ENCODE peak calls at places on chromosomes 13 and 19, in nine cellular contexts. One of them, this sample, is unnamed.

GRCh38 chr19:39389621-39390414 is 1.1 kb downstream of the PAF1 start:
- DNase-seq in left lung: no peak
- DNase-seq in endothelial cell: no peak
- DNase-seq in fibroblast of lung: no peak
- DNase-seq in NCI-H187 treated with DMSO at 0.1 percent for 48 hours: no peak
- DNase-seq in iris pigment epithelial cell: no peak
- DNase-seq in breast epithelium: no peak
- DNase-seq in left colon: no peak
- DNase-seq in RWPE1: no peak
- DNase-seq in this sample: no peak

GRCh38 chr13:92345627-92346026 is 881.0 kb upstream of the GPC6 start:
- DNase-seq in breast epithelium: no peak
- DNase-seq in NCI-H187 treated with DMSO at 0.1 percent for 48 hours: no peak
- DNase-seq in fibroblast of lung: no peak
- DNase-seq in RWPE1: no peak
- DNase-seq in endothelial cell: no peak
- DNase-seq in left colon: no peak
- DNase-seq in iris pigment epithelial cell: no peak
- DNase-seq in left lung: no peak
- DNase-seq in this sample: no peak

GRCh38 chr13:40368123-40368891 is 298.1 kb downstream of the FOXO1 start:
- DNase-seq in endothelial cell: no peak
- DNase-seq in NCI-H187 treated with DMSO at 0.1 percent for 48 hours: no peak
- DNase-seq in left colon: no peak
- DNase-seq in breast epithelium: no peak
- DNase-seq in fibroblast of lung: no peak
- DNase-seq in left lung: no peak
- DNase-seq in RWPE1: no peak
- DNase-seq in iris pigment epithelial cell: peak
- DNase-seq in this sample: no peak

GRCh38 chr19:12828494-12828893 is 5.9 kb downstream of the RTBDN start:
- DNase-seq in fibroblast of lung: no peak
- DNase-seq in RWPE1: no peak
- DNase-seq in NCI-H187 treated with DMSO at 0.1 percent for 48 hours: no peak
- DNase-seq in left lung: no peak
- DNase-seq in left colon: peak
- DNase-seq in endothelial cell: peak
- DNase-seq in breast epithelium: no peak
- DNase-seq in iris pigment epithelial cell: no peak
- DNase-seq in this sample: peak

GRCh38 chr13:106540613-106541012 is 5.2 kb upstream of the EFNB2 start:
- DNase-seq in RWPE1: no peak
- DNase-seq in left colon: no peak
- DNase-seq in NCI-H187 treated with DMSO at 0.1 percent for 48 hours: no peak
- DNase-seq in endothelial cell: no peak
- DNase-seq in left lung: no peak
- DNase-seq in fibroblast of lung: no peak
- DNase-seq in breast epithelium: no peak
- DNase-seq in iris pigment epithelial cell: no peak
- DNase-seq in this sample: no peak

GRCh38 chr13:113828282-113828825 is 35.5 kb downstream of the GAS6 start:
- DNase-seq in NCI-H187 treated with DMSO at 0.1 percent for 48 hours: no peak
- DNase-seq in left lung: no peak
- DNase-seq in RWPE1: no peak
- DNase-seq in breast epithelium: no peak
- DNase-seq in fibroblast of lung: no peak
- DNase-seq in endothelial cell: no peak
- DNase-seq in left colon: no peak
- DNase-seq in iris pigment epithelial cell: no peak
- DNase-seq in this sample: no peak

GRCh38 chr13:99376132-99376531 is 68.9 kb upstream of the GPR183 start:
- DNase-seq in breast epithelium: no peak
- DNase-seq in left colon: no peak
- DNase-seq in RWPE1: no peak
- DNase-seq in NCI-H187 treated with DMSO at 0.1 percent for 48 hours: no peak
- DNase-seq in left lung: no peak
- DNase-seq in iris pigment epithelial cell: no peak
- DNase-seq in endothelial cell: no peak
- DNase-seq in fibroblast of lung: no peak
- DNase-seq in this sample: no peak

GRCh38 chr19:52566588-52566987 is 3.5 kb upstream of the ZNF701 start:
- DNase-seq in left lung: no peak
- DNase-seq in NCI-H187 treated with DMSO at 0.1 percent for 48 hours: no peak
- DNase-seq in fibroblast of lung: peak
- DNase-seq in RWPE1: peak
- DNase-seq in iris pigment epithelial cell: peak
- DNase-seq in endothelial cell: no peak
- DNase-seq in left colon: no peak
- DNase-seq in breast epithelium: no peak
- DNase-seq in this sample: no peak

GRCh38 chr13:109336730-109337129 is 449.7 kb downstream of the IRS2 start:
- DNase-seq in fibroblast of lung: peak
- DNase-seq in left lung: no peak
- DNase-seq in iris pigment epithelial cell: peak
- DNase-seq in RWPE1: peak
- DNase-seq in endothelial cell: no peak
- DNase-seq in left colon: no peak
- DNase-seq in breast epithelium: no peak
- DNase-seq in NCI-H187 treated with DMSO at 0.1 percent for 48 hours: no peak
- DNase-seq in this sample: no peak

GRCh38 chr19:4749870-4750269 is 26.2 kb upstream of the DPP9 start:
- DNase-seq in iris pigment epithelial cell: no peak
- DNase-seq in RWPE1: no peak
- DNase-seq in left colon: no peak
- DNase-seq in fibroblast of lung: no peak
- DNase-seq in breast epithelium: no peak
- DNase-seq in left lung: no peak
- DNase-seq in endothelial cell: no peak
- DNase-seq in NCI-H187 treated with DMSO at 0.1 percent for 48 hours: no peak
- DNase-seq in this sample: no peak

GRCh38 chr19:8148410-8149231 is 771 bp downstream of the FBN3 start:
- DNase-seq in RWPE1: no peak
- DNase-seq in iris pigment epithelial cell: no peak
- DNase-seq in left colon: no peak
- DNase-seq in fibroblast of lung: no peak
- DNase-seq in left lung: no peak
- DNase-seq in endothelial cell: peak
- DNase-seq in NCI-H187 treated with DMSO at 0.1 percent for 48 hours: no peak
- DNase-seq in breast epithelium: no peak
- DNase-seq in this sample: no peak

GRCh38 chr19:1773173-1773572 is 19.9 kb downstream of the ONECUT3 start:
- DNase-seq in fibroblast of lung: peak
- DNase-seq in breast epithelium: no peak
- DNase-seq in RWPE1: peak
- DNase-seq in endothelial cell: no peak
- DNase-seq in NCI-H187 treated with DMSO at 0.1 percent for 48 hours: no peak
- DNase-seq in left colon: no peak
- DNase-seq in iris pigment epithelial cell: peak
- DNase-seq in left lung: no peak
- DNase-seq in this sample: no peak

GRCh38 chr13:30078059-30078458 is 227.6 kb upstream of the UBL3 start:
- DNase-seq in RWPE1: no peak
- DNase-seq in NCI-H187 treated with DMSO at 0.1 percent for 48 hours: no peak
- DNase-seq in left colon: no peak
- DNase-seq in endothelial cell: no peak
- DNase-seq in iris pigment epithelial cell: no peak
- DNase-seq in fibroblast of lung: no peak
- DNase-seq in left lung: no peak
- DNase-seq in breast epithelium: no peak
- DNase-seq in this sample: no peak

GRCh38 chr13:60583911-60584753 is 187.1 kb downstream of the TDRD3 start:
- DNase-seq in left lung: no peak
- DNase-seq in endothelial cell: no peak
- DNase-seq in RWPE1: no peak
- DNase-seq in breast epithelium: no peak
- DNase-seq in iris pigment epithelial cell: peak
- DNase-seq in left colon: no peak
- DNase-seq in NCI-H187 treated with DMSO at 0.1 percent for 48 hours: no peak
- DNase-seq in fibroblast of lung: peak
- DNase-seq in this sample: peak

GRCh38 chr13:31663880-31664585 is 75.3 kb upstream of the RXFP2 start:
- DNase-seq in fibroblast of lung: no peak
- DNase-seq in breast epithelium: no peak
- DNase-seq in NCI-H187 treated with DMSO at 0.1 percent for 48 hours: no peak
- DNase-seq in iris pigment epithelial cell: no peak
- DNase-seq in RWPE1: no peak
- DNase-seq in left colon: no peak
- DNase-seq in left lung: no peak
- DNase-seq in endothelial cell: no peak
- DNase-seq in this sample: no peak

GRCh38 chr19:48615145-48616040 is 517 bp upstream of the FAM83E start:
- DNase-seq in left colon: no peak
- DNase-seq in breast epithelium: no peak
- DNase-seq in iris pigment epithelial cell: no peak
- DNase-seq in fibroblast of lung: no peak
- DNase-seq in endothelial cell: no peak
- DNase-seq in RWPE1: no peak
- DNase-seq in left lung: no peak
- DNase-seq in NCI-H187 treated with DMSO at 0.1 percent for 48 hours: no peak
- DNase-seq in this sample: no peak

GRCh38 chr13:32228330-32229041 is 86.7 kb downstream of the ZAR1L start:
- DNase-seq in left lung: no peak
- DNase-seq in fibroblast of lung: peak
- DNase-seq in endothelial cell: no peak
- DNase-seq in iris pigment epithelial cell: peak
- DNase-seq in RWPE1: peak
- DNase-seq in breast epithelium: no peak
- DNase-seq in left colon: no peak
- DNase-seq in NCI-H187 treated with DMSO at 0.1 percent for 48 hours: no peak
- DNase-seq in this sample: peak

GRCh38 chr13:111158136-111158805 is 43.2 kb downstream of the ARHGEF7 start:
- DNase-seq in endothelial cell: no peak
- DNase-seq in NCI-H187 treated with DMSO at 0.1 percent for 48 hours: no peak
- DNase-seq in fibroblast of lung: peak
- DNase-seq in left colon: no peak
- DNase-seq in RWPE1: no peak
- DNase-seq in breast epithelium: no peak
- DNase-seq in left lung: no peak
- DNase-seq in iris pigment epithelial cell: no peak
- DNase-seq in this sample: no peak

GRCh38 chr13:75365724-75366173 is 116.2 kb downstream of the TBC1D4 start:
- DNase-seq in endothelial cell: no peak
- DNase-seq in left lung: no peak
- DNase-seq in RWPE1: peak
- DNase-seq in fibroblast of lung: peak
- DNase-seq in iris pigment epithelial cell: peak
- DNase-seq in NCI-H187 treated with DMSO at 0.1 percent for 48 hours: no peak
- DNase-seq in left colon: no peak
- DNase-seq in breast epithelium: no peak
- DNase-seq in this sample: peak

GRCh38 chr19:49331616-49332055 is 3.6 kb upstream of the CD37 start:
- DNase-seq in left colon: no peak
- DNase-seq in NCI-H187 treated with DMSO at 0.1 percent for 48 hours: no peak
- DNase-seq in left lung: no peak
- DNase-seq in breast epithelium: no peak
- DNase-seq in fibroblast of lung: peak
- DNase-seq in endothelial cell: no peak
- DNase-seq in RWPE1: peak
- DNase-seq in iris pigment epithelial cell: peak
- DNase-seq in this sample: peak

GRCh38 chr13:41746259-41746658 is 214.7 kb downstream of the VWA8 start:
- DNase-seq in fibroblast of lung: peak
- DNase-seq in NCI-H187 treated with DMSO at 0.1 percent for 48 hours: no peak
- DNase-seq in endothelial cell: no peak
- DNase-seq in left lung: no peak
- DNase-seq in breast epithelium: no peak
- DNase-seq in RWPE1: peak
- DNase-seq in iris pigment epithelial cell: peak
- DNase-seq in left colon: no peak
- DNase-seq in this sample: peak

GRCh38 chr19:45615795-45616708 is 14.0 kb upstream of the GPR4 start:
- DNase-seq in RWPE1: peak
- DNase-seq in iris pigment epithelial cell: peak
- DNase-seq in fibroblast of lung: peak
- DNase-seq in left colon: peak
- DNase-seq in left lung: peak
- DNase-seq in breast epithelium: peak
- DNase-seq in endothelial cell: peak
- DNase-seq in NCI-H187 treated with DMSO at 0.1 percent for 48 hours: peak
- DNase-seq in this sample: peak